ENCODE peak calls at places on chromosomes 5 and 9, in ten cellular contexts. T, X, Y, B, A, M, D, F, H and Q are unnamed samples.

GRCh38 chr9:136656795-136657611 is 5.7 kb upstream of the EGFL7 start:
- DNase-seq in T (no peak), X (no peak), Y (peak; percentile 82), B (no peak), A (no peak), M (no peak), D (no peak), F (no peak), H (no peak), Q (no peak)

GRCh38 chr9:14838701-14839100 is 71.5 kb downstream of the FREM1 start:
- DNase-seq in T (no peak), X (no peak), Y (no peak), B (no peak), A (no peak), M (peak; percentile 13), D (no peak), F (no peak), H (no peak), Q (no peak)

GRCh38 chr5:179264053-179264540 is 81.2 kb downstream of the ADAMTS2 start:
- DNase-seq in T (no peak), X (no peak), Y (no peak), B (no peak), A (no peak), M (no peak), D (no peak), F (no peak), H (no peak), Q (no peak)

GRCh38 chr5:57783693-57784092 is 301.1 kb upstream of the ACTBL2 start:
- DNase-seq in T (no peak), X (no peak), Y (no peak), B (no peak), A (no peak), M (no peak), D (no peak), F (no peak), H (no peak), Q (no peak)

GRCh38 chr5:157352756-157353340 is 86.9 kb downstream of the CYFIP2 start:
- DNase-seq in T (no peak), X (no peak), Y (no peak), B (no peak), A (no peak), M (no peak), D (no peak), F (no peak), H (no peak), Q (no peak)

GRCh38 chr5:112413611-112414010 is 5.5 kb downstream of the EPB41L4A start:
- DNase-seq in T (no peak), X (no peak), Y (no peak), B (no peak), A (no peak), M (no peak), D (no peak), F (no peak), H (no peak), Q (no peak)

GRCh38 chr5:65986050-65986451 is 59.7 kb downstream of the ERBIN start:
- DNase-seq in T (no peak), X (no peak), Y (no peak), B (no peak), A (no peak), M (peak; percentile 66), D (no peak), F (no peak), H (no peak), Q (no peak)

GRCh38 chr9:101566904-101567724 is 27.7 kb downstream of the PPP3R2 start:
- DNase-seq in T (no peak), X (no peak), Y (peak; percentile 26), B (peak; percentile 25), A (no peak), M (no peak), D (peak; percentile 48), F (no peak), H (no peak), Q (peak; percentile 8)

GRCh38 chr5:129966071-129966470 is 61.8 kb downstream of the CHSY3 start:
- DNase-seq in T (no peak), X (no peak), Y (no peak), B (no peak), A (no peak), M (no peak), D (no peak), F (no peak), H (no peak), Q (no peak)

GRCh38 chr9:87564706-87565335 is 67.2 kb downstream of the DAPK1 start:
- DNase-seq in T (no peak), X (no peak), Y (no peak), B (no peak), A (no peak), M (no peak), D (no peak), F (no peak), H (no peak), Q (no peak)

GRCh38 chr9:32728181-32728580 is 55.2 kb upstream of the TMEM215 start:
- DNase-seq in T (no peak), X (no peak), Y (peak; percentile 13), B (no peak), A (no peak), M (no peak), D (no peak), F (no peak), H (no peak), Q (no peak)

GRCh38 chr5:166979576-166979975 is 1311.9 kb upstream of the WWC1 start:
- DNase-seq in T (peak; percentile 11), X (no peak), Y (no peak), B (no peak), A (no peak), M (no peak), D (no peak), F (no peak), H (no peak), Q (no peak)

GRCh38 chr5:175668006-175668405 is 10.1 kb downstream of the HRH2 start:
- DNase-seq in T (no peak), X (no peak), Y (no peak), B (no peak), A (no peak), M (no peak), D (no peak), F (no peak), H (no peak), Q (no peak)

GRCh38 chr9:90802534-90802933 is 915 bp downstream of the SYK start:
- DNase-seq in T (no peak), X (no peak), Y (no peak), B (no peak), A (no peak), M (no peak), D (no peak), F (no peak), H (no peak), Q (no peak)

GRCh38 chr9:129495422-129496186 is 125.3 kb downstream of the C9orf50 start:
- DNase-seq in T (peak; percentile 90), X (peak; percentile 70), Y (peak; percentile 88), B (peak; percentile 94), A (peak; percentile 88), M (no peak), D (peak; percentile 81), F (peak; percentile 31), H (peak; percentile 94), Q (peak; percentile 74)

GRCh38 chr5:120252839-120253238 is 211.3 kb upstream of the PRR16 start:
- DNase-seq in T (no peak), X (no peak), Y (no peak), B (peak; percentile 9), A (no peak), M (no peak), D (no peak), F (peak; percentile 12), H (no peak), Q (no peak)

GRCh38 chr5:88708682-88709398 is 174.1 kb downstream of the MEF2C start:
- DNase-seq in T (no peak), X (no peak), Y (no peak), B (no peak), A (no peak), M (no peak), D (no peak), F (no peak), H (no peak), Q (no peak)

GRCh38 chr9:35272989-35273388 is 111.2 kb downstream of the UNC13B start:
- DNase-seq in T (no peak), X (no peak), Y (no peak), B (no peak), A (no peak), M (peak; percentile 13), D (no peak), F (no peak), H (no peak), Q (no peak)

GRCh38 chr5:150627731-150628545 is 12.5 kb upstream of the SYNPO start:
- DNase-seq in T (no peak), X (no peak), Y (no peak), B (no peak), A (no peak), M (no peak), D (no peak), F (no peak), H (no peak), Q (no peak)

GRCh38 chr5:77638763-77639451 is 394 bp upstream of the OTP start:
- DNase-seq in T (no peak), X (no peak), Y (no peak), B (no peak), A (no peak), M (no peak), D (no peak), F (no peak), H (no peak), Q (no peak)

GRCh38 chr5:176654856-176655255 is 7.6 kb downstream of the TSPAN17 start:
- DNase-seq in T (no peak), X (no peak), Y (no peak), B (no peak), A (no peak), M (no peak), D (no peak), F (no peak), H (no peak), Q (no peak)

GRCh38 chr9:113479150-113479761 is 15.7 kb downstream of the RGS3 start:
- DNase-seq in T (no peak), X (no peak), Y (no peak), B (no peak), A (no peak), M (no peak), D (no peak), F (no peak), H (no peak), Q (no peak)

GRCh38 chr5:115774684-115775083 is 41.8 kb downstream of the CDO1 start:
- DNase-seq in T (no peak), X (no peak), Y (no peak), B (no peak), A (no peak), M (peak; percentile 47), D (no peak), F (no peak), H (no peak), Q (no peak)

GRCh38 chr5:143063175-143063970 is 293.2 kb downstream of the ARHGAP26 start:
- DNase-seq in T (peak; percentile 47), X (no peak), Y (no peak), B (no peak), A (no peak), M (peak; percentile 56), D (no peak), F (no peak), H (no peak), Q (no peak)

GRCh38 chr5:172502969-172503368 is 48.6 kb upstream of the SH3PXD2B start:
- DNase-seq in T (no peak), X (no peak), Y (no peak), B (peak; percentile 42), A (no peak), M (no peak), D (no peak), F (no peak), H (no peak), Q (no peak)

GRCh38 chr5:125149503-125149902 is 403.1 kb upstream of the ZNF608 start:
- DNase-seq in T (no peak), X (no peak), Y (no peak), B (no peak), A (no peak), M (peak; percentile 66), D (no peak), F (no peak), H (no peak), Q (no peak)

GRCh38 chr9:127538849-127539258 is 73.2 kb upstream of the STXBP1 start:
- DNase-seq in T (no peak), X (no peak), Y (no peak), B (no peak), A (no peak), M (no peak), D (peak; percentile 31), F (no peak), H (no peak), Q (no peak)

GRCh38 chr9:136318111-136318768 is 9.1 kb upstream of the GPSM1 start:
- DNase-seq in T (no peak), X (no peak), Y (no peak), B (no peak), A (no peak), M (no peak), D (no peak), F (no peak), H (no peak), Q (peak; percentile 43)